ENCODE peak calls at places on chromosomes 1 and 21, in six cellular contexts. M is esophagus muscularis mucosa, A is prostate gland, L is suprapubic skin, Z is transverse colon, V is tibial artery. I is an unnamed sample.

GRCh38 chr1:45862008-45862407 is 58.6 kb downstream of the MAST2 start:
- DNase-seq in Z (no peak), L (no peak), A (no peak), V (no peak), M (no peak), I (no peak)

GRCh38 chr1:12305377-12305776 is 75.5 kb downstream of the VPS13D start:
- DNase-seq in M (peak; percentile 80), L (no peak), Z (no peak), V (no peak), A (no peak), I (no peak)

GRCh38 chr21:37914211-37914900 is 1.9 kb downstream of the KCNJ6 start:
- DNase-seq in V (no peak), M (no peak), Z (no peak), A (no peak), L (no peak), I (no peak)

GRCh38 chr1:18697541-18697940 is 66.9 kb downstream of the PAX7 start:
- DNase-seq in V (no peak), M (no peak), A (no peak), L (no peak), Z (no peak), I (no peak)

GRCh38 chr1:68624233-68624632 is 127.4 kb upstream of the DEPDC1 start:
- DNase-seq in A (no peak), L (no peak), V (no peak), M (no peak), Z (no peak), I (no peak)

GRCh38 chr1:221724931-221725605 is 16.8 kb downstream of the DUSP10 start:
- DNase-seq in Z (peak; percentile 21), V (peak; percentile 67), A (no peak), L (peak; percentile 71), M (peak; percentile 91), I (no peak)

GRCh38 chr1:203690730-203691129 is 64.1 kb downstream of the ATP2B4 start:
- DNase-seq in Z (no peak), M (no peak), L (no peak), A (no peak), V (no peak), I (no peak)

GRCh38 chr1:150365945-150366344 is 2.0 kb downstream of the RPRD2 start:
- DNase-seq in A (no peak), M (no peak), L (no peak), V (no peak), Z (no peak), I (no peak)

GRCh38 chr1:235930543-235930942 is 63.8 kb upstream of the LYST start:
- DNase-seq in V (no peak), M (no peak), L (no peak), A (peak; percentile 72), Z (no peak), I (peak; percentile 62)

GRCh38 chr1:18132707-18133066 is 25.1 kb downstream of the IGSF21 start:
- DNase-seq in Z (no peak), V (no peak), L (no peak), M (no peak), A (no peak), I (no peak)

GRCh38 chr1:62309906-62310305 is 9.3 kb downstream of the KANK4 start:
- DNase-seq in V (no peak), A (no peak), M (no peak), L (no peak), Z (no peak), I (no peak)

GRCh38 chr1:145990249-145991097 is 5.9 kb downstream of the TXNIP start:
- DNase-seq in Z (peak; percentile 61), L (peak; percentile 66), A (no peak), V (no peak), M (no peak), I (no peak)

GRCh38 chr1:115495603-115496002 is 146.2 kb upstream of the VANGL1 start:
- DNase-seq in A (no peak), L (no peak), Z (no peak), M (no peak), V (no peak), I (no peak)

GRCh38 chr1:24483441-24483840 is 19.2 kb upstream of the RCAN3 start:
- DNase-seq in V (no peak), M (no peak), Z (no peak), L (no peak), A (no peak), I (no peak)

GRCh38 chr1:228090613-228091081 is 8.1 kb downstream of the ARF1 start:
- DNase-seq in V (no peak), M (no peak), L (no peak), Z (peak; percentile 16), A (no peak), I (no peak)

GRCh38 chr1:216005916-216006315 is 417.3 kb downstream of the USH2A start:
- DNase-seq in Z (no peak), V (no peak), M (no peak), L (no peak), A (no peak), I (no peak)

GRCh38 chr1:19398309-19398760 is 86.2 kb downstream of the SLC66A1 start:
- DNase-seq in L (no peak), Z (peak; percentile 39), V (no peak), A (no peak), M (no peak), I (peak; percentile 47)

GRCh38 chr1:110130989-110131388 is 18.7 kb downstream of the UBL4B start:
- DNase-seq in L (no peak), A (no peak), M (no peak), V (no peak), Z (no peak), I (no peak)

GRCh38 chr1:36339215-36339614 is 15.8 kb upstream of the EVA1B start:
- DNase-seq in V (no peak), L (no peak), M (no peak), Z (no peak), A (no peak), I (no peak)

GRCh38 chr1:58162952-58163550 is 383.5 kb downstream of the OMA1 start:
- DNase-seq in Z (peak; percentile 42), M (no peak), L (no peak), V (peak; percentile 41), A (peak; percentile 48), I (peak; percentile 50)

GRCh38 chr1:2815551-2815950 is 14.1 kb upstream of the TTC34 start:
- DNase-seq in Z (no peak), M (no peak), V (no peak), A (no peak), L (no peak), I (no peak)
- H3K9me3 ChIP-seq in Z (no peaks in the 10 kb centered on the region), M (peaks cover 12% of the 10 kb centered on the region), V (peaks cover 19% of the 10 kb centered on the region), A (no peaks in the 10 kb centered on the region), L (peaks cover 5% of the 10 kb centered on the region), I (peaks cover 18% of the 10 kb centered on the region)

DNA sequence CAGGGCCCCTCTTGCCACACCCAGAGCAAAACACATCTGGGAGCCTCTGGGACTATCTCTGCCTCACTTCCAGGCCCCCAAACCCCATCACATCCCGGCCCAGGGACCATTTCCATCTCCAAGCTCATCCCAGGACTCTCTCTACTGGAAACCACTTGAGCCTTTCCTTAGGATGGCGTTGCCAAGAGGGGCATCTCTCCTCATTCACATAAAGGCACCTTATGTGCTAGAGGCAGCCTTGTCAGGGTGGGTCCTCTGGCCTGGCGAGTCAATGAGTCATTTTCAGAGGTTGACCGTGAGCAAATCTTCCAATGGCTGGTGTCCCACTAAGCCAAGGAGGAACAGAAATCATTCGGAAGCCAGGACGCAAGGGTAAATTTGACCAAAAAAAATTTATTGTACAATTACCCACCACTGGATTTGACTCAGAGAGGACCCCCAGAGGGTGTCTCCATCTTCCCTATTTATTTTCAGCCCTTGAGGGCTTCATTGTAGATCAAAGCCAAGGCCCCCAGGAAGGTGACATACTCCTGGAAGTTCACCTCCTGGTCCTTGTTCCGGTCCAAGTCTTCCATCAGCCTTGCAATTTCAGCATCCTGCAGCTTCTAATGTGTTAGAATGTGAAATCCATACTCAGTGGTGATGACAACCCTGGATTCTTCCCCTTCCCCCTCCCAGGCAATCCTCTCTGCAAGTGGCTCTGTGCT is 1.4 kb downstream of the S100A6 start:
- DNase-seq in V (peak; percentile 67), L (peak; percentile 77), Z (no peak), A (no peak), M (no peak), I (no peak)
- H3K4me3 ChIP-seq in V (peak overlapping the region; percentile 72), L (peak overlapping the region; percentile 80), Z (peak overlapping the region; percentile 81), A (peak overlapping the region; percentile 60), M (peak overlapping the region; percentile 91), I (peak overlapping the region; percentile 87)

DNA sequence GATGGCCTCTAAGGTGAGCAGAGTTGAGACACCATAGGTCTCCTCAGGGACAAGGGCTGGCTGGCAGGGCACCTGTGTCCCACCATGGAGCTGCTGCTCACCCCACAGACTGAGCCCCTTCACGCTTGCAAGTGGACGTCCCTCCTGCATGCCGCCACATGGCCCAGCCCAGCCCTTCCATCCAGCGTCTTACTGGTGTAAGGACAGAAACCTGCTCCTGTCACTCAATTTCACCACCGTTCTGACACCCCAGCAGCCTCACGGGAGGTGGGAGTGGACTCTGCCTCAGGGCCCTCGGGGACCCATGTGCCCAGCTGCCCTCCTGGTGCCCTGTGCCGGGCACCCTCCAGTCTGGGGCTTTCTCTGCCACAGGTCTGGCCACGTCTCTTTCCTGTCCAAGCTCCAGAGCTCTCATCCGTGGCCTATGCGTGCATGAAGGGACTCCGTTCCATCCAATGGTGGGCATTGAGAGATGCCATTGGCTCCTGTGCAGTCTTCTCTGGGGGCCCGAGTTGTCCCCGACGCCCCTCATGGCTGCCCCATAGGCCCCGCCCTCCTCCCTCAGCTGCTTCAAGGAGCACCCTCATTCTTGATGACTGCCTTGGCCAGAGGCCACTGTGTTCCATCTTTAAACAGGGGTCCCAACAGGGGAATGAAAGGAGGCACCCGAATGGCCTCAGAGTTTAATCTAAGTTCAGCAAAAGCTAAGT is 42.6 kb upstream of the COL6A1 start:
- DNase-seq in L (no peak), Z (no peak), M (no peak), A (no peak), V (no peak), I (no peak)
- H3K9me3 ChIP-seq in L (no peaks in the 10 kb centered on the region), Z (no peaks in the 10 kb centered on the region), M (peaks cover 25% of the 10 kb centered on the region), A (no peaks in the 10 kb centered on the region), V (peaks cover 16% of the 10 kb centered on the region), I (peaks cover 24% of the 10 kb centered on the region)

GRCh38 chr1:177164380-177165068 is at the start of gene ASTN1:
- DNase-seq in L (no peak), Z (no peak), A (no peak), M (no peak), V (no peak), I (no peak)
- H3K4me3 ChIP-seq in L (peak within 1 kb of the TSS; percentile 31), Z (peak within 1 kb of the TSS; percentile 10), A (no peak within 1 kb of the TSS), M (peak within 1 kb of the TSS; percentile 49), V (no peak within 1 kb of the TSS), I (no peak within 1 kb of the TSS)

DNA sequence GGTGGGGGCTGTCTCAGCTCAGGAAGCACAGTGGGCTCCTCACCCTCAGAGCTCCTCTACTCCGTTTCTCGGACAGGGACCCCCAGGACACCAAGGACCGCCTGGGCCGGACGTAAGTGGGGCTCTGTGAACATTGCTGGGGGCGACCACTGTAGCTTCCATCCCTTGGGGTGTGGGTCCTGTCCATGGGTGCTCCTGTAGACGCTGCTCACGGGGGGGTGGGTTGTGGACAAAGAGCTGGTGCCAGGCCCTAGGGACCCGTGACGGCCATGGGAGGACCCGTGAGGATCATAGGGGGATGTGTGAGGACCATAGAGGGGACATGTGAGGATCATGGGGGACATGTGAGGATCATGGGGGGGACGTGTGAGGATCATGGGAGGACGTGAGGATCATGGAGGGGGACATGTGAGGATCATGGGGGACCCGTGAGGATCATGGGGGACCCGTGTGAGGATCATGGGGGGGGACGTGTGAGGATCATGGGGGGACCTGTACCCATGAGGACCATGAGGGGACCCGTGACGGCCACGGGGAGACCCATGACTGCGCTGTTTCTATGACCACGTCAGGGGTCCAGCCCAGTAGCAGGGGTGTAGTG is 18.1 kb downstream of the COL6A1 start:
- DNase-seq in L (peak; percentile 63), V (peak; percentile 17), A (no peak), Z (no peak), M (no peak), I (no peak)
- H3K9me3 ChIP-seq in L (no peaks in the 10 kb centered on the region), V (no peaks in the 10 kb centered on the region), A (no peaks in the 10 kb centered on the region), Z (no peaks in the 10 kb centered on the region), M (no peaks in the 10 kb centered on the region), I (no peaks in the 10 kb centered on the region)

GRCh38 chr1:119159096-119159495 is 18.6 kb upstream of the WARS2 start:
- DNase-seq in V (no peak), L (no peak), M (no peak), A (no peak), Z (no peak), I (no peak)
- H3K4me3 ChIP-seq in V (no peak overlapping the region), L (no peak overlapping the region), M (no peak overlapping the region), A (no peak overlapping the region), Z (no peak overlapping the region), I (no peak overlapping the region)